ENCODE peak calls at places on chromosomes 16 and 17, in four cellular contexts. F is transverse colon, K is endothelial cell of umbilical vein, R is adrenal gland. J is an unnamed sample.

GRCh38 chr17:14744716-14745115 is 443.8 kb downstream of the HS3ST3B1 start:
- DNase-seq in F (no peak), K (no peak), R (no peak), J (no peak)

GRCh38 chr16:87757841-87758426 is 7.9 kb downstream of the KLHDC4 start:
- DNase-seq in F (no peak), K (no peak), R (no peak), J (no peak)

GRCh38 chr17:41772218-41772585 is 14.3 kb downstream of the JUP start:
- DNase-seq in F (peak), K (no peak), R (no peak), J (no peak)

GRCh38 chr16:28104404-28104803 is 40.9 kb upstream of the GSG1L start:
- DNase-seq in F (no peak), K (no peak), R (no peak), J (no peak)

GRCh38 chr17:21252875-21253645 is at the start of gene NATD1:
- DNase-seq in F (peak), K (peak), R (peak), J (peak)

GRCh38 chr16:72493681-72494415 is 321.9 kb upstream of the PMFBP1 start:
- DNase-seq in F (no peak), K (no peak), R (no peak), J (no peak)

GRCh38 chr17:5049314-5049819 is 14.1 kb upstream of the SLC52A1 start:
- DNase-seq in F (peak), K (peak), R (no peak), J (no peak)

GRCh38 chr16:89909777-89910716 is 8.6 kb upstream of the MC1R start:
- DNase-seq in F (peak), K (peak), R (peak), J (peak)

GRCh38 chr17:33113281-33114010 is 121.8 kb downstream of the SPACA3 start:
- DNase-seq in F (no peak), K (no peak), R (peak), J (no peak)

GRCh38 chr16:79605999-79606398 is 5.5 kb upstream of the MAF start:
- DNase-seq in F (no peak), K (no peak), R (no peak), J (no peak)

GRCh38 chr16:8673611-8674412 is 605 bp upstream of the ABAT start:
- DNase-seq in F (no peak), K (no peak), R (peak), J (no peak)

GRCh38 chr16:24700549-24701392 is 28.7 kb upstream of the TNRC6A start:
- DNase-seq in F (peak), K (peak), R (peak), J (no peak)

GRCh38 chr16:86824751-86825310 is 246.5 kb downstream of the FOXL1 start:
- DNase-seq in F (no peak), K (peak), R (no peak), J (no peak)

GRCh38 chr17:43634681-43635125 is 27.0 kb downstream of the MEOX1 start:
- DNase-seq in F (no peak), K (no peak), R (no peak), J (no peak)

DNA sequence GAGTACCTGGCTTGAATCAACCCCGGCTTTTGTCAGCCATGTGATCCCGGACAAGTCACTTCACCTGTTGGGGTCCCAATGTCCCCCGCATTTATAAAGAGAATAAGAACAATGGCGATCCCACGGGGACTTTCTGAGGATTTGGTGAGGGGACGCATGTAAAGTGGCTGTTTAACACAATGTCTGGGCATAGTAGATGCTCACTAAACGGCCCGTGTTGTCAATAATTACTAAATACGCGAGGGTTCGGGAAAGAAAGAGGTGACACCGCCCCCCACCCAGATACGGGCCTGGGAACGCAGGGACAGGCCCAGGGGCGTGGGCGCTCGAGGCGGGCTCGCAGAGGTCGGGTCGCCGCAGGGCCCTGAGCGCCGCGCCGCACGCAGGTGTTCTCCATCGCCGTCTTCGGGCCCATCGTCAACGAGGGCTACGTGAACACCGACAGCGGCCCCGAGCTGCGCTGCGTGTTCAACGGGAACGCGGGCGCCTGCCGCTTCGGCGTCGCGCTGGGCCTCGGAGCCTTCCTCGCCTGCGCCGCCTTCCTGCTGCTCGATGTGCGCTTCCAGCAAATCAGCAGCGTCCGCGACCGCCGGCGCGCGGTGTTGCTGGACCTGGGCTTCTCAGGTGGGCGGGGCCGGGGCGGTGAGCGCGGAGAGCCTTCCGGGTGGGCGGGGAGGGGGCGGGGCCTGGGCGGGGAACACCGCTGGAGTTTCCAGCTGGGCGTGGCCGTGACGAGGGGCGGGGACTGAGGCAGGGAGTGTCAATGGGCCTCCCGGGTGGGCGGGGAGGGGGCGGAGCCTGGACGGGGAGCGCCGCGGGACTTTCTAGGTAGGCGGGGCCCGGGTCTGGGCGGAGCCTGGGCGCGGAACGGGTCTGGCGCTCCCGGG is 2.1 kb downstream of the SYNGR3 start:
- DNase-seq in F (peak), K (peak), R (peak), J (peak)
- TF ChIP-seq POLR2A in F (peak), K (peak), R (no peak), J (no peak)

DNA sequence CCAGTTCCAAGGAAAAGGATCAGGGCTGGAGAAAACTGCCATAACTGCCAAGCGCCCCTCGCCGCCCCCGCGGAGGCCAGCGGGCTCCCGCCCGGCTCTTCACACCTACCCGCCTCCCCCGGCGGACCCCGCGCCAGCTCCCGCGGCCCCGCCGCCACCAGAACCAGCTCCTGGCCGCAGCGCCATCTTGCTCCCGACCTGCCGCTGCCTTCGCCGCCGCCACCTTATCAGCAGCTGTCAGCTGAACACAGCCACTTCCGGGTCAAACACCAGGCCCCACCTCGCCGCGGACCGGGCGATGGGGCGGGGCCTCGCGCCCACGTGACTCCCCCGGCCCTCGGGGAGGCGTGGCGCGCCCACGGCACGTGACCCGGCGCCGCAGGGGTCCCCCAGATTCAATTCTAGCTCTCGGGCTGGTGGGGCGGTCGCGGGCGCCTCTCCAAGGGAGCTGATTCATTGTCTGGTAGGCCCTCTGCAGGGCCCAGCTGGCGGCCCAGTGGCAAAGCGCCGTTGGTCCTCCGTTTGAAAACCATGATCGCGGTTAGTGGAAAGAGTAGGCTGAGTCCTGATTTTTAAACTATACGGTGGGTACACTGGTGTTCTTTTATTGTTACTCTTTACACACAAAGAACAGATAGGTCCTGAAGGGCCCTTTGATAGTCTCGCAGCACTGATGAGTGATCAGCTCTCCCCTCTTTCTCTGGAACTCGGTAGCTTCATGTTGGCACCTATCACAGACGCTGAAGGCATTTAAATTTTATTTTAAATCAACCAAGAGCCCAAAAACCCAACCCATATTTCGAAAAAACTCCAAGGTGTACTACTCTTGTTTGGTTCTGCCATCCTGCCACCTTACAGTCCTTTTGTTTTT is at the start of gene SYNRG:
- DNase-seq in F (peak), K (peak), R (peak), J (peak)
- TF ChIP-seq POLR2A in F (peak), K (peak), R (peak), J (peak)

GRCh38 chr17:38853292-38854219 is at the start of gene RPL23:
- DNase-seq in F (peak), K (peak), R (peak), J (peak)
- TF ChIP-seq POLR2A in F (peak), K (peak), R (peak), J (peak)

GRCh38 chr17:45228985-45229517 is 7.4 kb downstream of the FMNL1 start:
- DNase-seq in F (peak), K (no peak), R (peak), J (peak)
- TF ChIP-seq POLR2A in F (no peak), K (no peak), R (no peak), J (peak)

GRCh38 chr17:29620271-29620670 is 2.4 kb downstream of the CORO6 start:
- DNase-seq in F (no peak), K (no peak), R (no peak), J (no peak)
- TF ChIP-seq POLR2A in F (no peak), K (no peak), R (no peak), J (no peak)

GRCh38 chr17:48605991-48606891 is 1.5 kb upstream of the HOXB6 start:
- DNase-seq in F (no peak), K (no peak), R (no peak), J (no peak)

GRCh38 chr17:48603959-48604769 is 622 bp downstream of the HOXB6 start:
- DNase-seq in F (peak), K (peak), R (peak), J (no peak)

GRCh38 chr17:48606892-48607241 is 2.1 kb upstream of the HOXB6 start:
- DNase-seq in F (no peak), K (no peak), R (no peak), J (no peak)

GRCh38 chr17:48605409-48605864 is 651 bp upstream of the HOXB6 start:
- DNase-seq in F (no peak), K (no peak), R (no peak), J (no peak)

GRCh38 chr17:48604770-48605329 is at the start of gene HOXB6:
- DNase-seq in F (peak), K (peak), R (peak), J (no peak)
- TF ChIP-seq POLR2A in F (peak), K (peak), R (peak), J (no peak)

GRCh38 chr16:667780-668518 is at the start of gene RHOT2:
- DNase-seq in F (peak), K (peak), R (peak), J (peak)
- TF ChIP-seq POLR2A in F (peak), K (peak), R (peak), J (peak)